ENCODE peak calls at places on chromosome 20, in ten cellular contexts. Z is uterus, E is foreskin fibroblast, B is WTC11, O is HL-60, A is heart right ventricle, R is hepatocyte, X is GM23338, L is transverse colon, M is ovary. S is an unnamed sample.

GRCh38 chr20:51082988-51083387 is 60.1 kb upstream of the KCNG1 start:
- DNase-seq in O (no peak), A (no peak), Z (no peak), R (no peak), M (no peak), L (no peak), E (no peak), X (no peak), B (no peak), S (no peak)

GRCh38 chr20:62611012-62611411 is 31.3 kb upstream of the SLCO4A1 start:
- DNase-seq in O (no peak), X (no peak), E (no peak), B (no peak), M (no peak), R (no peak), Z (no peak), A (no peak), L (no peak), S (no peak)

GRCh38 chr20:1809121-1809520 is 86.1 kb upstream of the SIRPA start:
- DNase-seq in E (peak; percentile 83), M (no peak), O (no peak), R (no peak), B (no peak), X (no peak), L (no peak), A (no peak), Z (no peak), S (no peak)

GRCh38 chr20:35013421-35014411 is 58.0 kb downstream of the MYH7B start:
- DNase-seq in L (no peak), M (no peak), E (no peak), R (no peak), B (no peak), A (no peak), Z (no peak), X (no peak), O (no peak), S (peak; percentile 47)

GRCh38 chr20:37914672-37915433 is 11.9 kb downstream of the VSTM2L start:
- DNase-seq in R (peak; percentile 41), M (no peak), O (no peak), Z (peak; percentile 47), B (peak; percentile 72), L (no peak), E (peak; percentile 23), A (no peak), X (peak; percentile 82), S (no peak)

GRCh38 chr20:6783752-6784725 is 16.6 kb downstream of the BMP2 start:
- DNase-seq in A (no peak), X (no peak), E (peak; percentile 60), R (peak; percentile 26), M (no peak), O (no peak), L (peak; percentile 54), Z (no peak), B (no peak), S (no peak)

GRCh38 chr20:8223096-8223870 is 91.2 kb downstream of the PLCB1 start:
- DNase-seq in A (no peak), X (no peak), E (peak; percentile 84), O (no peak), L (no peak), B (no peak), R (no peak), Z (no peak), M (no peak), S (no peak)

GRCh38 chr20:36017034-36017951 is 48.9 kb downstream of the CNBD2 start:
- DNase-seq in B (no peak), A (peak; percentile 7), X (peak; percentile 48), Z (peak; percentile 15), L (no peak), O (no peak), R (peak; percentile 28), M (peak; percentile 56), E (peak; percentile 83), S (no peak)

GRCh38 chr20:50242863-50243609 is 52.4 kb downstream of the CEBPB start:
- DNase-seq in A (no peak), B (no peak), Z (no peak), E (no peak), R (no peak), M (no peak), O (no peak), L (peak; percentile 76), X (no peak), S (no peak)

GRCh38 chr20:23164176-23164601 is 78.1 kb upstream of the CD93 start:
- DNase-seq in X (no peak), Z (peak; percentile 22), R (peak; percentile 72), E (peak; percentile 39), B (no peak), A (no peak), M (no peak), O (no peak), L (peak; percentile 71), S (peak; percentile 58)

GRCh38 chr20:41256516-41256915 is 61.0 kb downstream of the ZHX3 start:
- DNase-seq in O (no peak), M (no peak), Z (no peak), A (no peak), R (no peak), B (no peak), L (no peak), E (no peak), X (no peak), S (no peak)

GRCh38 chr20:40741507-40742106 is 52.6 kb upstream of the MAFB start:
- DNase-seq in M (no peak), X (peak; percentile 83), L (peak; percentile 51), A (peak; percentile 27), Z (no peak), O (peak; percentile 14), R (peak; percentile 53), B (peak; percentile 66), E (peak; percentile 69), S (no peak)

GRCh38 chr20:24994470-24995368 is 2.2 kb upstream of the APMAP start:
- DNase-seq in B (peak; percentile 84), A (peak; percentile 88), X (peak; percentile 89), O (peak; percentile 55), Z (peak; percentile 82), R (peak; percentile 84), M (peak; percentile 86), L (peak; percentile 85), E (peak; percentile 89), S (peak; percentile 84)

GRCh38 chr20:44888226-44889103 is 3.0 kb downstream of the YWHAB start:
- DNase-seq in M (no peak), L (no peak), X (no peak), Z (no peak), R (peak; percentile 30), E (peak; percentile 37), A (no peak), O (no peak), B (no peak), S (no peak)

GRCh38 chr20:58852559-58853271 is at the start of gene GNAS:
- DNase-seq in M (peak; percentile 40), L (peak; percentile 62), E (peak; percentile 82), R (peak; percentile 84), B (peak; percentile 86), X (peak; percentile 96), A (peak; percentile 55), O (no peak), Z (peak; percentile 55), S (no peak)

GRCh38 chr20:14189794-14190402 is 147.5 kb downstream of the FLRT3 start:
- DNase-seq in B (no peak), O (no peak), X (peak; percentile 22), L (no peak), E (peak; percentile 72), M (no peak), R (peak; percentile 67), A (no peak), Z (no peak), S (no peak)
- TF ChIP-seq CTCF in B (no peak), O (no peak), X (peak; percentile 53), L (peak; percentile 29), E (peak; percentile 45), M (no peak), R (peak; percentile 62), A (peak; percentile 24), Z (no peak), S (no peak)

GRCh38 chr20:21715193-21715881 is 9.9 kb downstream of the PAX1 start:
- DNase-seq in X (no peak), B (no peak), M (no peak), Z (no peak), A (no peak), L (no peak), E (no peak), R (no peak), O (no peak), S (no peak)

GRCh38 chr20:21713470-21713869 is 8.0 kb downstream of the PAX1 start:
- DNase-seq in M (no peak), R (no peak), Z (no peak), O (no peak), E (no peak), X (peak; percentile 41), B (no peak), L (no peak), A (no peak), S (no peak)

GRCh38 chr20:21712443-21713059 is 7.1 kb downstream of the PAX1 start:
- DNase-seq in A (no peak), O (no peak), L (no peak), X (peak; percentile 37), Z (no peak), M (no peak), B (no peak), E (no peak), R (no peak), S (no peak)

GRCh38 chr20:21714297-21715192 is 9.1 kb downstream of the PAX1 start:
- DNase-seq in B (peak; percentile 58), L (no peak), M (no peak), R (no peak), O (no peak), A (no peak), Z (no peak), X (peak; percentile 84), E (no peak), S (no peak)

GRCh38 chr20:21713901-21714296 is 8.4 kb downstream of the PAX1 start:
- DNase-seq in A (no peak), L (no peak), X (peak; percentile 69), B (peak; percentile 45), M (no peak), E (no peak), Z (no peak), R (no peak), O (no peak), S (no peak)
- TF ChIP-seq CTCF in A (no peak), L (no peak), X (no peak), B (no peak), M (no peak), E (no peak), Z (no peak), R (no peak), O (no peak), S (no peak)

GRCh38 chr20:54938707-54939106 is 463.3 kb downstream of the DOK5 start:
- DNase-seq in B (no peak), E (no peak), X (no peak), O (no peak), M (no peak), A (no peak), R (no peak), L (no peak), Z (no peak), S (no peak)
- TF ChIP-seq CTCF in B (no peak), E (no peak), X (no peak), O (no peak), M (no peak), A (no peak), R (no peak), L (no peak), Z (no peak), S (no peak)

DNA sequence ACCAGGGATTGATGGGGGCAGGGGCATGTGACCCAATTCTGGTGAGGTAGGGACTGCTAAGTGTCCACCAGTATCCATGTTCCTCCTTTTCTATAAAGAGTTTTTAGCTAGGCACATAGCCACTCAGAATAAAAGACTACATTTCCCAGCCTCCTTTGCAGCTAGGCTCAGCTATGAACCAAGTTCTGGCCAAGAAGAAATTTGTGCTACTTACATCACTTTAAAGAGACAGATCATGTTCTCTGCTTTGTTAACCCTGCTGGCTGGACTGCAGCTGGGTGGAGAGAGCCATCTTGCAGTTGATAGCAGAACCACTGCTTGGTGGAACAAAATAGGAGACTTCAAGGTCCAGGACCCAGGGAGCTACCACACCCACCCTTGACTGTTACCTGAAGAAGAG is 5.3 kb upstream of the CCM2L start:
- DNase-seq in L (no peak), B (no peak), Z (no peak), E (peak; percentile 53), R (no peak), A (no peak), M (no peak), X (peak; percentile 62), O (no peak), S (no peak)
- TF ChIP-seq CTCF in L (no peak), B (no peak), Z (no peak), E (no peak), R (no peak), A (no peak), M (no peak), X (no peak), O (no peak), S (no peak)

S was measured in right atrium auricular region.